ENCODE peak calls at places on chromosomes 2 and 18, in seven cellular contexts. M is tibial nerve, T is astrocyte, Z is heart left ventricle, H is PC-3, D is cardiac muscle cell, A is spleen. L is an unnamed sample. For H3K4me1 and H3K36me3, the result is how much of the 10 kb centered on the place peaks cover.

GRCh38 chr2:212595036-212595654 is 56.5 kb upstream of the ERBB4 start:
- DNase-seq in T (peak), M (no peak), Z (no peak), H (peak), A (no peak), D (no peak), L (no peak)

GRCh38 chr2:111196435-111196834 is 75.7 kb downstream of the BCL2L11 start:
- DNase-seq in T (no peak), Z (no peak), M (no peak), H (no peak), D (no peak), A (no peak), L (no peak)

GRCh38 chr18:22728481-22729105 is 204.5 kb upstream of the RBBP8 start:
- DNase-seq in D (no peak), M (no peak), T (peak), H (no peak), A (no peak), Z (no peak), L (no peak)

GRCh38 chr2:63364866-63365265 is 223.4 kb downstream of the WDPCP start:
- DNase-seq in T (no peak), Z (no peak), D (no peak), H (peak), M (no peak), A (no peak), L (no peak)

GRCh38 chr2:133326651-133327397 is 241.4 kb downstream of the NCKAP5 start:
- DNase-seq in D (no peak), H (peak), T (peak), A (no peak), M (no peak), Z (no peak), L (no peak)

GRCh38 chr18:12656671-12657047 is 1.2 kb downstream of the SPIRE1 start:
- DNase-seq in M (no peak), T (peak), Z (no peak), D (no peak), A (no peak), H (no peak), L (no peak)

GRCh38 chr2:52805901-52806410 is 961.6 kb upstream of the CHAC2 start:
- DNase-seq in T (peak), M (no peak), Z (no peak), D (no peak), A (no peak), H (no peak), L (no peak)

GRCh38 chr2:230877737-230878598 is 13.2 kb downstream of the ITM2C start:
- DNase-seq in Z (no peak), T (no peak), H (no peak), A (peak), D (no peak), M (no peak), L (peak)

GRCh38 chr2:156437272-156437671 is 1.1 kb downstream of the GPD2 start:
- DNase-seq in T (no peak), A (no peak), D (no peak), H (no peak), Z (no peak), M (peak), L (no peak)

GRCh38 chr2:189444322-189444721 is 3.0 kb downstream of the WDR75 start:
- DNase-seq in T (no peak), D (no peak), M (no peak), Z (no peak), H (no peak), A (no peak), L (no peak)

GRCh38 chr2:221779614-221780067 is 207.5 kb upstream of the EPHA4 start:
- DNase-seq in D (no peak), M (no peak), Z (peak), T (peak), A (no peak), H (no peak), L (no peak)

GRCh38 chr2:69083126-69083733 is 70.3 kb downstream of the ANTXR1 start:
- DNase-seq in M (no peak), D (no peak), A (no peak), Z (no peak), H (peak), T (no peak), L (no peak)

GRCh38 chr18:47100214-47100831 is 50.0 kb downstream of the HDHD2 start:
- DNase-seq in A (peak), M (peak), H (peak), T (peak), Z (peak), D (peak), L (no peak)

GRCh38 chr2:20514596-20515269 is 67.9 kb downstream of the RHOB start:
- DNase-seq in M (no peak), H (peak), A (peak), T (peak), D (no peak), Z (peak), L (no peak)

GRCh38 chr2:110773470-110773921 is 41.1 kb downstream of the ACOXL start:
- DNase-seq in A (no peak), D (no peak), H (no peak), M (no peak), Z (peak), T (no peak), L (no peak)

GRCh38 chr18:31791817-31792579 is 31.3 kb upstream of the SLC25A52 start:
- DNase-seq in T (no peak), A (no peak), Z (no peak), M (no peak), H (no peak), D (no peak), L (no peak)

GRCh38 chr2:58099097-58099769 is 52.6 kb downstream of the VRK2 start:
- DNase-seq in D (no peak), H (no peak), A (no peak), M (no peak), Z (no peak), T (no peak), L (no peak)

GRCh38 chr2:15041429-15041837 is 408.9 kb downstream of the LRATD1 start:
- DNase-seq in T (peak), D (peak), M (peak), Z (peak), A (no peak), H (no peak), L (no peak)

GRCh38 chr2:159124931-159125467 is 156.6 kb downstream of the TANC1 start:
- DNase-seq in T (peak), A (no peak), D (no peak), Z (no peak), H (peak), M (no peak), L (no peak)

GRCh38 chr2:50751255-50752069 is 280.5 kb downstream of the NRXN1 start:
- DNase-seq in Z (no peak), H (peak), M (no peak), T (peak), A (no peak), D (no peak), L (no peak)

GRCh38 chr2:5725794-5726463 is 33.7 kb downstream of the SOX11 start:
- DNase-seq in H (no peak), D (peak), Z (no peak), A (no peak), T (peak), M (no peak), L (no peak)

GRCh38 chr2:20103514-20103913 is 52.1 kb upstream of the LAPTM4A start:
- DNase-seq in M (no peak), Z (no peak), D (peak), A (no peak), T (no peak), H (peak), L (no peak)

GRCh38 chr2:172052000-172052983 is 33.0 kb upstream of the DLX1 start:
- DNase-seq in T (peak), H (no peak), A (no peak), D (no peak), Z (no peak), M (no peak), L (no peak)

GRCh38 chr2:169823996-169824372 is 721 bp downstream of the METTL5 start:
- DNase-seq in H (no peak), D (no peak), A (no peak), Z (no peak), T (no peak), M (no peak), L (no peak)

GRCh38 chr2:191811807-191812602 is 34.9 kb downstream of the CAVIN2 start:
- DNase-seq in M (peak), H (peak), D (peak), T (peak), A (no peak), Z (peak), L (peak)

GRCh38 chr2:202317080-202317859 is 51.7 kb downstream of the NOP58 start:
- DNase-seq in M (peak), Z (peak), A (no peak), T (peak), D (no peak), H (peak), L (no peak)

GRCh38 chr18:72866572-72866900 is 1.3 kb downstream of the NETO1 start:
- DNase-seq in A (peak), T (no peak), H (peak), M (no peak), Z (no peak), D (peak), L (no peak)

GRCh38 chr18:75127143-75128021 is 81.6 kb downstream of the PTGR3 start:
- DNase-seq in A (peak), M (no peak), Z (no peak), H (peak), T (no peak), D (peak), L (peak)

GRCh38 chr2:36360063-36360462 is 4.5 kb downstream of the CRIM1 start:
- DNase-seq in D (no peak), M (no peak), T (no peak), Z (no peak), A (no peak), H (peak), L (no peak)
- H3K4me1 ChIP-seq in D (under half), M (under half), T (under half), Z (under half), A (under half), H (under half), L (under half)

GRCh38 chr2:90207454-90208058 is 1516.1 kb downstream of the RPIA start:
- DNase-seq in M (no peak), T (no peak), D (peak), A (no peak), H (peak), Z (no peak), L (no peak)
- TF ChIP-seq CTCF in M (no peak), T (no peak), D (peak), A (peak), H (peak), Z (no peak), L (peak)

DNA sequence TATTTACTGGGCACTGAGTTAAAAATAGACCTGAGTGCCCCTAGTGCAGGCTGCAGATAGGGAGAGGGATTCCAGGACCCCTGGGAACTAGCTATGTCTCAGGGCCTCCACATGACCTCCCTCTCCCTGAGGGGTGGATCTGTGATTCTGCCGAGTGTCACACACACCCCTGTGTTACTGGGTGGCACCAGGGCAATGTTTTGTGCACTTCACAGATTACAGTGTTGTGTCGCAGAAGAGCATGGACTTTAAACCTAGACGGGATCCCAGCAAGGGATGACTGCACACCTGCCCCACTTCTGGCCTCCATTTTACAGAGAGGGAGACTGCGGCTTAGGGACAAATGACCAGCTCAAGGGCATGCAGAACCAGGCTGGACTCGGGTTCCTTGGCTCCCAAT is 65.6 kb downstream of the ZFP36L2 start:
- DNase-seq in Z (no peak), H (no peak), T (no peak), D (peak), A (no peak), M (no peak), L (no peak)
- H3K36me3 ChIP-seq in Z (under half), H (under half), T (under half), D (under half), A (under half), M (under half), L (under half)

GRCh38 chr2:42124051-42124813 is 44.9 kb upstream of the EML4 start:
- DNase-seq in T (peak), M (no peak), H (no peak), D (no peak), Z (no peak), A (no peak), L (no peak)
- H3K4me1 ChIP-seq in T (under half), M (under half), H (under half), D (under half), Z (under half), A (half or more), L (under half)

DNA sequence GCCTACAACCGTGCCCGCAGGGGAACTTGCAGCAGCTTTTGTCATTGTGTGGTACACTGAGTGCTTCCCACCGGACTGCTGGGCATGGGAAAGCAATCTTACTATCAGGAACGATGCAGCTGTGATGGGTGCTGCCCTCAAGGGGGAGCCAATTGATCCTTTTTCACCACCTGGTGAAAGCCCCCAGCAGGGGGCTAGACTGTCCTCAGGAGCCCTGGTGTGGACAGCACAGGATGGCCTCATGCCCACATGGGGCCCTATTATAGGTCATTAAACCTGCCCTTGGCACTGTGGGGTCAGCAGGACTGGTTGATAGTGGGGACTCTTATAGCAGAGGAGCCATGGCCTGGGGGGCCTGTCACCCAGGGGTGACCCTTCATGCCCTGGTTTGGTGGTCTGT is 172.2 kb downstream of the GLI2 start:
- DNase-seq in D (no peak), H (no peak), Z (no peak), A (no peak), T (no peak), M (no peak), L (no peak)
- TF ChIP-seq CTCF in D (peak), H (peak), Z (no peak), A (no peak), T (peak), M (no peak), L (no peak)